ENCODE peak calls at places on chromosomes 3 and 15, in five cellular contexts. One of them, this sample, is unnamed.

GRCh38 chr15:59532770-59533379 is 78.7 kb upstream of the GCNT3 start:
- DNase-seq in astrocyte of the spinal cord: peak; percentile 43
- DNase-seq in activated naive CD8-positive, alpha-beta T cell treated with anti-CD3 and anti-CD28 coated beads, Interleukin-2, amount 50 U/mL, for 24 hours: peak; percentile 23
- DNase-seq in NCI-H69: peak; percentile 74
- DNase-seq in cardiac fibroblast: peak; percentile 67
- DNase-seq in this sample: peak; percentile 52

GRCh38 chr3:111735271-111735758 is 123.8 kb upstream of the PHLDB2 start:
- DNase-seq in cardiac fibroblast: peak; percentile 95
- DNase-seq in NCI-H69: no peak
- DNase-seq in activated naive CD8-positive, alpha-beta T cell treated with anti-CD3 and anti-CD28 coated beads, Interleukin-2, amount 50 U/mL, for 24 hours: peak; percentile 22
- DNase-seq in astrocyte of the spinal cord: peak; percentile 92
- DNase-seq in this sample: no peak

GRCh38 chr3:131535596-131535995 is 32.8 kb upstream of the MRPL3 start:
- DNase-seq in cardiac fibroblast: peak; percentile 46
- DNase-seq in astrocyte of the spinal cord: peak; percentile 65
- DNase-seq in activated naive CD8-positive, alpha-beta T cell treated with anti-CD3 and anti-CD28 coated beads, Interleukin-2, amount 50 U/mL, for 24 hours: no peak
- DNase-seq in NCI-H69: no peak
- DNase-seq in this sample: no peak

GRCh38 chr15:39851505-39852082 is 68.5 kb downstream of the GPR176 start:
- DNase-seq in cardiac fibroblast: peak; percentile 56
- DNase-seq in NCI-H69: peak; percentile 76
- DNase-seq in astrocyte of the spinal cord: peak; percentile 50
- DNase-seq in activated naive CD8-positive, alpha-beta T cell treated with anti-CD3 and anti-CD28 coated beads, Interleukin-2, amount 50 U/mL, for 24 hours: no peak
- DNase-seq in this sample: no peak

GRCh38 chr3:69385723-69386483 is at the start of gene FRMD4B:
- DNase-seq in cardiac fibroblast: peak; percentile 17
- DNase-seq in astrocyte of the spinal cord: peak; percentile 29
- DNase-seq in activated naive CD8-positive, alpha-beta T cell treated with anti-CD3 and anti-CD28 coated beads, Interleukin-2, amount 50 U/mL, for 24 hours: peak; percentile 46
- DNase-seq in NCI-H69: peak; percentile 8
- DNase-seq in this sample: peak; percentile 71

GRCh38 chr3:114033721-114034120 is 22.6 kb downstream of the CCDC191 start:
- DNase-seq in astrocyte of the spinal cord: no peak
- DNase-seq in activated naive CD8-positive, alpha-beta T cell treated with anti-CD3 and anti-CD28 coated beads, Interleukin-2, amount 50 U/mL, for 24 hours: no peak
- DNase-seq in cardiac fibroblast: no peak
- DNase-seq in NCI-H69: no peak
- DNase-seq in this sample: no peak

GRCh38 chr3:140453750-140454149 is 224.1 kb upstream of the TRIM42 start:
- DNase-seq in cardiac fibroblast: no peak
- DNase-seq in NCI-H69: no peak
- DNase-seq in astrocyte of the spinal cord: no peak
- DNase-seq in activated naive CD8-positive, alpha-beta T cell treated with anti-CD3 and anti-CD28 coated beads, Interleukin-2, amount 50 U/mL, for 24 hours: no peak
- DNase-seq in this sample: no peak

GRCh38 chr15:71373917-71374316 is 258.6 kb downstream of the THSD4 start:
- DNase-seq in astrocyte of the spinal cord: no peak
- DNase-seq in activated naive CD8-positive, alpha-beta T cell treated with anti-CD3 and anti-CD28 coated beads, Interleukin-2, amount 50 U/mL, for 24 hours: no peak
- DNase-seq in NCI-H69: no peak
- DNase-seq in cardiac fibroblast: no peak
- DNase-seq in this sample: no peak

GRCh38 chr3:188434594-188434993 is 280.6 kb downstream of the LPP start:
- DNase-seq in activated naive CD8-positive, alpha-beta T cell treated with anti-CD3 and anti-CD28 coated beads, Interleukin-2, amount 50 U/mL, for 24 hours: no peak
- DNase-seq in astrocyte of the spinal cord: no peak
- DNase-seq in NCI-H69: no peak
- DNase-seq in cardiac fibroblast: no peak
- DNase-seq in this sample: no peak

GRCh38 chr3:123276346-123276745 is 74.6 kb downstream of the SEC22A start:
- DNase-seq in NCI-H69: no peak
- DNase-seq in activated naive CD8-positive, alpha-beta T cell treated with anti-CD3 and anti-CD28 coated beads, Interleukin-2, amount 50 U/mL, for 24 hours: no peak
- DNase-seq in astrocyte of the spinal cord: no peak
- DNase-seq in cardiac fibroblast: no peak
- DNase-seq in this sample: no peak

GRCh38 chr3:134885877-134886621 is 91.0 kb downstream of the EPHB1 start:
- DNase-seq in cardiac fibroblast: no peak
- DNase-seq in NCI-H69: no peak
- DNase-seq in activated naive CD8-positive, alpha-beta T cell treated with anti-CD3 and anti-CD28 coated beads, Interleukin-2, amount 50 U/mL, for 24 hours: no peak
- DNase-seq in astrocyte of the spinal cord: peak; percentile 9
- DNase-seq in this sample: no peak

GRCh38 chr3:172177803-172178316 is 138.5 kb downstream of the FNDC3B start:
- DNase-seq in activated naive CD8-positive, alpha-beta T cell treated with anti-CD3 and anti-CD28 coated beads, Interleukin-2, amount 50 U/mL, for 24 hours: no peak
- DNase-seq in astrocyte of the spinal cord: no peak
- DNase-seq in NCI-H69: no peak
- DNase-seq in cardiac fibroblast: no peak
- DNase-seq in this sample: no peak

GRCh38 chr15:69403611-69404010 is 10.5 kb upstream of the KIF23 start:
- DNase-seq in activated naive CD8-positive, alpha-beta T cell treated with anti-CD3 and anti-CD28 coated beads, Interleukin-2, amount 50 U/mL, for 24 hours: no peak
- DNase-seq in cardiac fibroblast: peak; percentile 88
- DNase-seq in astrocyte of the spinal cord: peak; percentile 85
- DNase-seq in NCI-H69: no peak
- DNase-seq in this sample: no peak

GRCh38 chr3:58049143-58049785 is 41.0 kb downstream of the FLNB start:
- DNase-seq in astrocyte of the spinal cord: peak; percentile 84
- DNase-seq in cardiac fibroblast: peak; percentile 96
- DNase-seq in NCI-H69: peak; percentile 58
- DNase-seq in activated naive CD8-positive, alpha-beta T cell treated with anti-CD3 and anti-CD28 coated beads, Interleukin-2, amount 50 U/mL, for 24 hours: no peak
- DNase-seq in this sample: peak; percentile 46

GRCh38 chr3:111073186-111073585 is 1.6 kb downstream of the NECTIN3 start:
- DNase-seq in astrocyte of the spinal cord: peak; percentile 60
- DNase-seq in cardiac fibroblast: peak; percentile 60
- DNase-seq in NCI-H69: peak; percentile 10
- DNase-seq in activated naive CD8-positive, alpha-beta T cell treated with anti-CD3 and anti-CD28 coated beads, Interleukin-2, amount 50 U/mL, for 24 hours: no peak
- DNase-seq in this sample: no peak

GRCh38 chr3:178551916-178552321 is 15.7 kb downstream of the KCNMB2 start:
- DNase-seq in NCI-H69: peak; percentile 45
- DNase-seq in astrocyte of the spinal cord: peak; percentile 9
- DNase-seq in activated naive CD8-positive, alpha-beta T cell treated with anti-CD3 and anti-CD28 coated beads, Interleukin-2, amount 50 U/mL, for 24 hours: no peak
- DNase-seq in cardiac fibroblast: peak; percentile 56
- DNase-seq in this sample: no peak

GRCh38 chr15:71385469-71385868 is 270.2 kb downstream of the THSD4 start:
- DNase-seq in cardiac fibroblast: no peak
- DNase-seq in activated naive CD8-positive, alpha-beta T cell treated with anti-CD3 and anti-CD28 coated beads, Interleukin-2, amount 50 U/mL, for 24 hours: no peak
- DNase-seq in NCI-H69: no peak
- DNase-seq in astrocyte of the spinal cord: no peak
- DNase-seq in this sample: no peak

GRCh38 chr15:49045691-49046112 is 544 bp downstream of the SECISBP2L start:
- DNase-seq in cardiac fibroblast: peak; percentile 54
- DNase-seq in NCI-H69: peak; percentile 57
- DNase-seq in astrocyte of the spinal cord: peak; percentile 51
- DNase-seq in activated naive CD8-positive, alpha-beta T cell treated with anti-CD3 and anti-CD28 coated beads, Interleukin-2, amount 50 U/mL, for 24 hours: peak; percentile 15
- DNase-seq in this sample: peak; percentile 45

GRCh38 chr3:105805402-105805801 is 63.4 kb downstream of the CBLB start:
- DNase-seq in activated naive CD8-positive, alpha-beta T cell treated with anti-CD3 and anti-CD28 coated beads, Interleukin-2, amount 50 U/mL, for 24 hours: no peak
- DNase-seq in NCI-H69: no peak
- DNase-seq in cardiac fibroblast: no peak
- DNase-seq in astrocyte of the spinal cord: no peak
- DNase-seq in this sample: no peak

GRCh38 chr3:8741581-8742355 is 8.2 kb downstream of the CAV3 start:
- DNase-seq in astrocyte of the spinal cord: peak; percentile 82
- DNase-seq in cardiac fibroblast: peak; percentile 79
- DNase-seq in activated naive CD8-positive, alpha-beta T cell treated with anti-CD3 and anti-CD28 coated beads, Interleukin-2, amount 50 U/mL, for 24 hours: no peak
- DNase-seq in NCI-H69: no peak
- DNase-seq in this sample: no peak

GRCh38 chr3:171753665-171754408 is 56.4 kb downstream of the PLD1 start:
- DNase-seq in activated naive CD8-positive, alpha-beta T cell treated with anti-CD3 and anti-CD28 coated beads, Interleukin-2, amount 50 U/mL, for 24 hours: no peak
- DNase-seq in cardiac fibroblast: peak; percentile 89
- DNase-seq in NCI-H69: peak; percentile 49
- DNase-seq in astrocyte of the spinal cord: peak; percentile 90
- DNase-seq in this sample: no peak

GRCh38 chr15:45391746-45392711 is 13.7 kb upstream of the GATM start:
- DNase-seq in astrocyte of the spinal cord: no peak
- DNase-seq in NCI-H69: no peak
- DNase-seq in activated naive CD8-positive, alpha-beta T cell treated with anti-CD3 and anti-CD28 coated beads, Interleukin-2, amount 50 U/mL, for 24 hours: no peak
- DNase-seq in cardiac fibroblast: no peak
- DNase-seq in this sample: no peak

GRCh38 chr15:44368367-44368766 is 59.1 kb upstream of the CTDSPL2 start:
- DNase-seq in activated naive CD8-positive, alpha-beta T cell treated with anti-CD3 and anti-CD28 coated beads, Interleukin-2, amount 50 U/mL, for 24 hours: no peak
- DNase-seq in astrocyte of the spinal cord: no peak
- DNase-seq in cardiac fibroblast: no peak
- DNase-seq in NCI-H69: no peak
- DNase-seq in this sample: no peak

GRCh38 chr3:40229411-40229810 is 80.1 kb upstream of the EIF1B start:
- DNase-seq in NCI-H69: no peak
- DNase-seq in activated naive CD8-positive, alpha-beta T cell treated with anti-CD3 and anti-CD28 coated beads, Interleukin-2, amount 50 U/mL, for 24 hours: no peak
- DNase-seq in astrocyte of the spinal cord: no peak
- DNase-seq in cardiac fibroblast: no peak
- DNase-seq in this sample: no peak

GRCh38 chr3:152278674-152279427 is 10.1 kb downstream of the MBNL1 start:
- DNase-seq in activated naive CD8-positive, alpha-beta T cell treated with anti-CD3 and anti-CD28 coated beads, Interleukin-2, amount 50 U/mL, for 24 hours: no peak
- DNase-seq in NCI-H69: no peak
- DNase-seq in astrocyte of the spinal cord: no peak
- DNase-seq in cardiac fibroblast: peak; percentile 44
- DNase-seq in this sample: no peak

GRCh38 chr3:176798680-176799079 is 398.6 kb downstream of the TBL1XR1 start:
- DNase-seq in activated naive CD8-positive, alpha-beta T cell treated with anti-CD3 and anti-CD28 coated beads, Interleukin-2, amount 50 U/mL, for 24 hours: no peak
- DNase-seq in NCI-H69: no peak
- DNase-seq in astrocyte of the spinal cord: no peak
- DNase-seq in cardiac fibroblast: no peak
- DNase-seq in this sample: no peak

GRCh38 chr15:56760186-56760585 is 26.9 kb upstream of the ZNF280D start:
- DNase-seq in astrocyte of the spinal cord: peak; percentile 53
- DNase-seq in NCI-H69: peak; percentile 13
- DNase-seq in cardiac fibroblast: peak; percentile 46
- DNase-seq in activated naive CD8-positive, alpha-beta T cell treated with anti-CD3 and anti-CD28 coated beads, Interleukin-2, amount 50 U/mL, for 24 hours: no peak
- DNase-seq in this sample: no peak

GRCh38 chr3:56119575-56120349 is 348.5 kb downstream of the ERC2 start:
- DNase-seq in NCI-H69: peak; percentile 5
- DNase-seq in activated naive CD8-positive, alpha-beta T cell treated with anti-CD3 and anti-CD28 coated beads, Interleukin-2, amount 50 U/mL, for 24 hours: no peak
- DNase-seq in cardiac fibroblast: peak; percentile 88
- DNase-seq in astrocyte of the spinal cord: peak; percentile 40
- DNase-seq in this sample: no peak

GRCh38 chr3:5503136-5503535 is 315.6 kb downstream of the EDEM1 start:
- DNase-seq in cardiac fibroblast: no peak
- DNase-seq in astrocyte of the spinal cord: no peak
- DNase-seq in activated naive CD8-positive, alpha-beta T cell treated with anti-CD3 and anti-CD28 coated beads, Interleukin-2, amount 50 U/mL, for 24 hours: no peak
- DNase-seq in NCI-H69: no peak
- DNase-seq in this sample: no peak

GRCh38 chr3:197820550-197821335 is 29.7 kb downstream of the LRCH3 start:
- DNase-seq in cardiac fibroblast: no peak
- DNase-seq in NCI-H69: peak; percentile 78
- DNase-seq in activated naive CD8-positive, alpha-beta T cell treated with anti-CD3 and anti-CD28 coated beads, Interleukin-2, amount 50 U/mL, for 24 hours: no peak
- DNase-seq in astrocyte of the spinal cord: no peak
- DNase-seq in this sample: no peak

GRCh38 chr3:135106445-135106844 is 311.4 kb downstream of the EPHB1 start:
- DNase-seq in activated naive CD8-positive, alpha-beta T cell treated with anti-CD3 and anti-CD28 coated beads, Interleukin-2, amount 50 U/mL, for 24 hours: no peak
- DNase-seq in astrocyte of the spinal cord: no peak
- DNase-seq in cardiac fibroblast: peak; percentile 5
- DNase-seq in NCI-H69: peak; percentile 87
- DNase-seq in this sample: peak; percentile 61

GRCh38 chr3:97857401-97857800 is 35.6 kb downstream of the CRYBG3 start:
- DNase-seq in activated naive CD8-positive, alpha-beta T cell treated with anti-CD3 and anti-CD28 coated beads, Interleukin-2, amount 50 U/mL, for 24 hours: no peak
- DNase-seq in cardiac fibroblast: no peak
- DNase-seq in astrocyte of the spinal cord: no peak
- DNase-seq in NCI-H69: no peak
- DNase-seq in this sample: no peak

GRCh38 chr3:190722181-190722905 is 140.2 kb downstream of the GMNC start:
- DNase-seq in cardiac fibroblast: peak; percentile 13
- DNase-seq in activated naive CD8-positive, alpha-beta T cell treated with anti-CD3 and anti-CD28 coated beads, Interleukin-2, amount 50 U/mL, for 24 hours: no peak
- DNase-seq in NCI-H69: no peak
- DNase-seq in astrocyte of the spinal cord: no peak
- DNase-seq in this sample: no peak

GRCh38 chr15:70099167-70099965 is 1.6 kb upstream of the TLE3 start:
- DNase-seq in NCI-H69: peak; percentile 98
- DNase-seq in astrocyte of the spinal cord: peak; percentile 99
- DNase-seq in activated naive CD8-positive, alpha-beta T cell treated with anti-CD3 and anti-CD28 coated beads, Interleukin-2, amount 50 U/mL, for 24 hours: peak; percentile 100
- DNase-seq in cardiac fibroblast: peak; percentile 100
- DNase-seq in this sample: peak; percentile 100

GRCh38 chr3:104819333-104819732 is 547.4 kb upstream of the ALCAM start:
- DNase-seq in cardiac fibroblast: no peak
- DNase-seq in NCI-H69: no peak
- DNase-seq in astrocyte of the spinal cord: no peak
- DNase-seq in activated naive CD8-positive, alpha-beta T cell treated with anti-CD3 and anti-CD28 coated beads, Interleukin-2, amount 50 U/mL, for 24 hours: no peak
- DNase-seq in this sample: no peak

GRCh38 chr3:128270559-128271492 is 117.5 kb downstream of the EEFSEC start:
- DNase-seq in cardiac fibroblast: no peak
- DNase-seq in astrocyte of the spinal cord: no peak
- DNase-seq in NCI-H69: peak; percentile 8
- DNase-seq in activated naive CD8-positive, alpha-beta T cell treated with anti-CD3 and anti-CD28 coated beads, Interleukin-2, amount 50 U/mL, for 24 hours: no peak
- DNase-seq in this sample: no peak

GRCh38 chr3:17590465-17590864 is 152.0 kb downstream of the TBC1D5 start:
- DNase-seq in activated naive CD8-positive, alpha-beta T cell treated with anti-CD3 and anti-CD28 coated beads, Interleukin-2, amount 50 U/mL, for 24 hours: no peak
- DNase-seq in cardiac fibroblast: no peak
- DNase-seq in astrocyte of the spinal cord: no peak
- DNase-seq in NCI-H69: no peak
- DNase-seq in this sample: no peak

GRCh38 chr3:24235121-24235520 is 259.5 kb downstream of the THRB start:
- DNase-seq in cardiac fibroblast: peak; percentile 27
- DNase-seq in activated naive CD8-positive, alpha-beta T cell treated with anti-CD3 and anti-CD28 coated beads, Interleukin-2, amount 50 U/mL, for 24 hours: no peak
- DNase-seq in NCI-H69: peak; percentile 20
- DNase-seq in astrocyte of the spinal cord: no peak
- DNase-seq in this sample: no peak

GRCh38 chr15:60479711-60480110 is 769 bp upstream of the ICE2 start:
- DNase-seq in cardiac fibroblast: no peak
- DNase-seq in NCI-H69: peak; percentile 60
- DNase-seq in activated naive CD8-positive, alpha-beta T cell treated with anti-CD3 and anti-CD28 coated beads, Interleukin-2, amount 50 U/mL, for 24 hours: no peak
- DNase-seq in astrocyte of the spinal cord: peak; percentile 12
- DNase-seq in this sample: no peak